ENCODE peak calls at places on chromosomes 3 and 15, in seven cellular contexts. H is GM23248, M is C1 segment of cervical spinal cord, W is pancreas, T is IMR-90, I is mesothelial cell of epicardium, G is NCI-H524 treated with DMSO at 0.1 percent for 48 hours. R is an unnamed sample.

GRCh38 chr15:41891946-41892345 is 1.9 kb downstream of the SPTBN5 start:
- DNase-seq in M (no peak), H (no peak), G (peak; percentile 64), I (no peak), W (peak; percentile 57), T (no peak), R (no peak)

GRCh38 chr15:40906947-40907802 is 12.9 kb downstream of the VPS18 start:
- DNase-seq in M (peak; percentile 60), W (peak; percentile 72), G (peak; percentile 19), I (no peak), T (peak; percentile 41), H (peak; percentile 44), R (peak; percentile 75)

GRCh38 chr3:47522082-47522987 is 8.8 kb upstream of the ELP6 start:
- DNase-seq in I (peak; percentile 80), H (peak; percentile 92), M (peak; percentile 73), G (peak; percentile 31), W (peak; percentile 72), T (peak; percentile 91), R (peak; percentile 86)

GRCh38 chr3:169362261-169362660 is 301.3 kb downstream of the MECOM start:
- DNase-seq in T (peak; percentile 40), I (no peak), M (no peak), W (peak; percentile 74), G (peak; percentile 97), H (no peak), R (peak; percentile 55)

GRCh38 chr15:66947471-66947870 is 117.9 kb upstream of the SMAD3 start:
- DNase-seq in T (peak; percentile 43), W (no peak), G (no peak), I (no peak), H (no peak), M (no peak), R (no peak)

GRCh38 chr15:59346951-59347350 is 25.7 kb downstream of the MYO1E start:
- DNase-seq in G (no peak), M (no peak), H (no peak), W (no peak), T (no peak), I (no peak), R (no peak)

GRCh38 chr3:194283218-194284006 is 67.7 kb downstream of the CPN2 start:
- DNase-seq in G (no peak), I (no peak), H (peak; percentile 67), W (no peak), M (no peak), T (no peak), R (peak; percentile 1)

GRCh38 chr3:106457278-106458210 is 588.7 kb upstream of the CBLB start:
- DNase-seq in M (peak; percentile 21), T (peak; percentile 90), G (peak; percentile 6), I (no peak), W (no peak), H (peak; percentile 90), R (no peak)

GRCh38 chr3:79516795-79517194 is 251.0 kb downstream of the ROBO1 start:
- DNase-seq in M (no peak), H (peak; percentile 9), T (no peak), W (no peak), I (no peak), G (no peak), R (no peak)

GRCh38 chr15:38002883-38003477 is 68.5 kb downstream of the TMCO5A start:
- DNase-seq in H (peak; percentile 80), T (peak; percentile 84), W (no peak), G (no peak), I (no peak), M (peak; percentile 26), R (peak; percentile 71)

GRCh38 chr3:87228316-87228715 is 1.2 kb downstream of the CHMP2B start:
- DNase-seq in W (no peak), I (no peak), T (peak; percentile 18), G (no peak), H (peak; percentile 75), M (no peak), R (no peak)